ENCODE peak calls at places on chromosomes 13 and 19, in five cellular contexts. One of them, this sample, is unnamed.

GRCh38 chr19:15511671-15512424 is 3.5 kb downstream of the CYP4F22 start:
- DNase-seq in pons: no peak
- DNase-seq in HCT116: no peak
- DNase-seq in ELR: no peak
- DNase-seq in EH: no peak
- DNase-seq in this sample: no peak

GRCh38 chr19:11251217-11251616 is 11.1 kb downstream of the DOCK6 start:
- DNase-seq in HCT116: no peak
- DNase-seq in ELR: no peak
- DNase-seq in pons: no peak
- DNase-seq in EH: no peak
- DNase-seq in this sample: no peak

GRCh38 chr13:50593228-50593627 is 250.3 kb downstream of the DLEU7 start:
- DNase-seq in ELR: peak; percentile 42
- DNase-seq in HCT116: no peak
- DNase-seq in pons: no peak
- DNase-seq in EH: peak; percentile 65
- DNase-seq in this sample: no peak

GRCh38 chr13:91017031-91017668 is 330.3 kb upstream of the MIR17HG start:
- DNase-seq in HCT116: peak; percentile 34
- DNase-seq in pons: peak; percentile 54
- DNase-seq in ELR: peak; percentile 64
- DNase-seq in EH: peak; percentile 7
- DNase-seq in this sample: peak; percentile 23

GRCh38 chr19:17616961-17617806 is 61.7 kb downstream of the COLGALT1 start:
- DNase-seq in EH: peak; percentile 30
- DNase-seq in pons: no peak
- DNase-seq in ELR: peak; percentile 39
- DNase-seq in HCT116: peak; percentile 51
- DNase-seq in this sample: no peak

GRCh38 chr13:90526711-90527110 is 820.8 kb upstream of the MIR17HG start:
- DNase-seq in HCT116: no peak
- DNase-seq in pons: no peak
- DNase-seq in EH: no peak
- DNase-seq in ELR: no peak
- DNase-seq in this sample: no peak

GRCh38 chr19:4326837-4327251 is 11.8 kb downstream of the STAP2 start:
- DNase-seq in EH: no peak
- DNase-seq in HCT116: no peak
- DNase-seq in pons: no peak
- DNase-seq in ELR: no peak
- DNase-seq in this sample: no peak

GRCh38 chr13:45333973-45334922 is 6.7 kb downstream of the TPT1 start:
- DNase-seq in EH: peak; percentile 59
- DNase-seq in HCT116: no peak
- DNase-seq in ELR: peak; percentile 63
- DNase-seq in pons: no peak
- DNase-seq in this sample: no peak

GRCh38 chr13:27252467-27252866 is 1.1 kb downstream of the RPL21 start:
- DNase-seq in pons: no peak
- DNase-seq in EH: no peak
- DNase-seq in ELR: no peak
- DNase-seq in HCT116: no peak
- DNase-seq in this sample: no peak

GRCh38 chr13:68234278-68234677 is 1004.1 kb upstream of the PCDH9 start:
- DNase-seq in pons: peak; percentile 3
- DNase-seq in EH: no peak
- DNase-seq in ELR: peak; percentile 15
- DNase-seq in HCT116: no peak
- DNase-seq in this sample: no peak

GRCh38 chr19:44476559-44477408 is 23.5 kb downstream of the ZNF180 start:
- DNase-seq in pons: no peak
- DNase-seq in ELR: peak; percentile 47
- DNase-seq in HCT116: no peak
- DNase-seq in EH: peak; percentile 23
- DNase-seq in this sample: no peak

This sample was measured in globus pallidus.